ENCODE peak calls at places on chromosome X, in six cellular contexts. P, K, X, B, Q and R are unnamed samples.

GRCh38 chrX:45515262-45516215 is 314.9 kb upstream of the DIPK2B start:
- DNase-seq in X (no peak), Q (peak; percentile 47), K (peak; percentile 94), B (peak; percentile 54), P (peak; percentile 87), R (peak; percentile 95)

GRCh38 chrX:109281478-109282275 is 200.2 kb downstream of the GUCY2F start:
- DNase-seq in B (no peak), Q (no peak), K (no peak), X (no peak), P (no peak), R (no peak)

GRCh38 chrX:17359500-17359899 is 15.5 kb upstream of the NHS start:
- DNase-seq in B (no peak), X (no peak), K (no peak), P (no peak), Q (no peak), R (no peak)

GRCh38 chrX:48487362-48487785 is 11.4 kb downstream of the FTSJ1 start:
- DNase-seq in X (no peak), B (no peak), P (no peak), K (peak; percentile 99), Q (no peak), R (peak; percentile 90)

GRCh38 chrX:38117485-38117884 is 103.2 kb downstream of the SRPX start:
- DNase-seq in X (no peak), B (no peak), K (no peak), Q (no peak), P (no peak), R (no peak)

GRCh38 chrX:41167888-41168287 is 82.6 kb downstream of the USP9X start:
- DNase-seq in B (no peak), Q (no peak), K (no peak), P (no peak), X (no peak), R (no peak)

GRCh38 chrX:38820751-38821150 is 19.5 kb downstream of the MID1IP1 start:
- DNase-seq in B (no peak), K (no peak), P (no peak), Q (no peak), X (no peak), R (no peak)

GRCh38 chrX:110442631-110443030 is 84.0 kb downstream of the RTL9 start:
- DNase-seq in B (no peak), Q (peak; percentile 29), K (peak; percentile 22), P (no peak), X (no peak), R (no peak)

GRCh38 chrX:63719633-63720032 is 65.4 kb downstream of the ARHGEF9 start:
- DNase-seq in K (no peak), P (no peak), B (no peak), X (no peak), Q (no peak), R (no peak)

GRCh38 chrX:68685722-68686683 is 38.5 kb downstream of the STARD8 start:
- DNase-seq in K (peak; percentile 26), X (no peak), Q (no peak), P (peak; percentile 63), B (no peak), R (no peak)

GRCh38 chrX:43064096-43064495 is 286.1 kb upstream of the PPP1R2C start:
- DNase-seq in B (no peak), X (no peak), P (no peak), Q (no peak), K (peak; percentile 18), R (no peak)

GRCh38 chrX:95629737-95630136 is 1054.9 kb upstream of the DIAPH2 start:
- DNase-seq in X (no peak), K (no peak), P (no peak), Q (no peak), B (no peak), R (no peak)

GRCh38 chrX:31609130-31609529 is 537.3 kb upstream of the FTHL17 start:
- DNase-seq in K (peak; percentile 86), Q (no peak), P (no peak), X (no peak), B (no peak), R (peak; percentile 87)

GRCh38 chrX:2516612-2517011 is 15.8 kb upstream of the DHRSX start:
- DNase-seq in K (no peak), X (no peak), P (no peak), Q (peak; percentile 72), B (no peak), R (no peak)

GRCh38 chrX:149372861-149373260 is 132.2 kb downstream of the IDS start:
- DNase-seq in X (no peak), P (no peak), B (no peak), Q (no peak), K (no peak), R (no peak)

GRCh38 chrX:68830486-68831404 is 1.9 kb downstream of the EFNB1 start:
- DNase-seq in B (peak; percentile 55), K (no peak), P (no peak), X (no peak), Q (no peak), R (peak; percentile 25)

GRCh38 chrX:153411988-153412574 is 809 bp downstream of the ZFP92 start:
- DNase-seq in P (no peak), X (no peak), B (no peak), K (no peak), Q (no peak), R (no peak)

GRCh38 chrX:102720237-102721168 is at the start of gene GPRASP3:
- DNase-seq in Q (peak; percentile 79), B (peak; percentile 85), P (peak; percentile 78), K (peak; percentile 74), X (peak; percentile 49), R (peak; percentile 79)

GRCh38 chrX:84144281-84144680 is 43.7 kb downstream of the RPS6KA6 start:
- DNase-seq in X (no peak), P (no peak), B (no peak), Q (no peak), K (no peak), R (no peak)

GRCh38 chrX:148593987-148594386 is 93.6 kb downstream of the AFF2 start:
- DNase-seq in K (no peak), P (no peak), B (no peak), Q (no peak), X (no peak), R (no peak)

DNA sequence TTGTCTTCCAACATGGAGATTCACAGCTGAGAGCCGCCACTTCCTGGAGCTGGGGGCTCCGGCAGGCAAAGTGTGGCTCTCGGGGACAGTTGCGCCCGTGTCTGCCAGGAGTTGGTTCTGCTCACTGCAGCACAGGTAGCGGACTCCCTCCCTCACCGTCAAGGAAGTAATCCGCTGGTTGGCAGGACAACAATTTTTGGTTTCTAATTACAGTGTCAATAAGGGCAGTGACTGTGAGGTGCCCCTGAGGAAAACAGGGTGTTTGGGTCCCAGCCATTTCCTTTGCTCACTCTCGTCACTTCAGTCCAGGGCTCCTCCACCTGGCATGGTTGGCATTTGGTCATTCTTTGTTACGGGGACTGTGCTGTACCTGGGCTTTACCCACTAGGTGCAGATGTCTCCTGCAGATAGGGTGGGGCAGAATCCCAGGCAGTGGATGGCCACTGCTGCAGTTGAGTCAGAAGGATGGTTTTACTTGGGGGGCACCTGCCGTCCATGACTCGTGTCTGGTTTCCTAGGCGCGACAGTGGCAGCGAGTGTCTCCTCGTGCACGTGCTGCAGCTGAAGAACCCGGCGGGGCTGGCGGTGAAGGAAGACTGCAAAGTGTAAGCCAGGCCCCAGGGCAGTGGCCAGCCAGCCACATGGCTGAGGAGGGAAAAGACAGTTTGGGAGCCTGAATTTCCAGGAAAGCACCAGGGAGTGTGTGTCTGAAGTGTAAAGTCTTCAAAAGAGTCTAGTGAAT is 32.1 kb upstream of the CLCN4 start:
- DNase-seq in K (no peak), P (no peak), Q (no peak), X (no peak), B (no peak), R (no peak)
- H3K36me3 ChIP-seq in K (peaks cover 17% of the 10 kb centered on the region), P (no peaks in the 10 kb centered on the region), Q (peaks cover 8% of the 10 kb centered on the region), X (no peaks in the 10 kb centered on the region), B (no peaks in the 10 kb centered on the region), R (no peaks in the 10 kb centered on the region)

GRCh38 chrX:40062525-40063193 is 35.1 kb downstream of the BCOR start:
- DNase-seq in B (no peak), P (peak; percentile 31), X (no peak), K (no peak), Q (no peak), R (no peak)

GRCh38 chrX:40061005-40061404 is 36.8 kb downstream of the BCOR start:
- DNase-seq in K (no peak), Q (no peak), X (no peak), B (no peak), P (no peak), R (no peak)

GRCh38 chrX:40060356-40060845 is 37.4 kb downstream of the BCOR start:
- DNase-seq in X (no peak), K (no peak), B (no peak), Q (no peak), P (no peak), R (no peak)

GRCh38 chrX:40063555-40063954 is 34.2 kb downstream of the BCOR start:
- DNase-seq in P (no peak), K (no peak), B (no peak), Q (no peak), X (no peak), R (no peak)

DNA sequence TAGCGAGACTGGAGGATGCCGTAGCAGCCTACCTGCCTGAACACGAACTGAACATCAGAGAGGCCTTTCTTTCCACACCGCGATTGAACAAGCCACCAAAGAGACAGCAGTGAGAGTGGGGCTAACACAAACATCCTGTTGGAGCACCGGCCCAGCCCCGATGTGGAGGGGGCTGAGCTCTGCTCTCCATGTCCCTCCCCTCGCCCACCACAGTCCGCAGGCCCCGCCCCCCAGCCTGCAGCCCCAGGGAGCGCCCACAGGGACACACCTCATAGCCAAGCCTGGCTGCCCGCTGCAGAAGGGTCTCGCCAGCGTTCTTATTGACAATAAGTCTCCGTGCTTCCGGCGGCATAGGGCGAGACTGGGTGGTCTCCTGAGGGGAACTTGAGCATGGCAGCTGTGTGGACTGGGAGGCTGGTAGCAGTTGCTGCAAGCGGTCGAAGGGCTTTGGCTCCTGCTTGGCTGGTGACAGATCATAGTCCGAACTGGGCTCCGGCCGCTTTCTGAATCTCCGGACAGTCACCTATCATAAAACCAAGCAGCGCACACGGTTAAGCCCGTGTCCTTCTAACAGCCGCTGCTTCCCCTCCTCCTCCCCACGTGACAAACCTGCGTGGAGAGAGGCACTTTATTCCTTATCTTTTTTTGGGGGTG is 35.8 kb downstream of the BCOR start:
- DNase-seq in P (no peak), B (no peak), X (no peak), Q (no peak), K (no peak), R (no peak)
- H3K36me3 ChIP-seq in P (no peaks in the 10 kb centered on the region), B (no peaks in the 10 kb centered on the region), X (peaks cover 20% of the 10 kb centered on the region), Q (peaks cover 17% of the 10 kb centered on the region), K (no peaks in the 10 kb centered on the region), R (peaks cover 13% of the 10 kb centered on the region)

DNA sequence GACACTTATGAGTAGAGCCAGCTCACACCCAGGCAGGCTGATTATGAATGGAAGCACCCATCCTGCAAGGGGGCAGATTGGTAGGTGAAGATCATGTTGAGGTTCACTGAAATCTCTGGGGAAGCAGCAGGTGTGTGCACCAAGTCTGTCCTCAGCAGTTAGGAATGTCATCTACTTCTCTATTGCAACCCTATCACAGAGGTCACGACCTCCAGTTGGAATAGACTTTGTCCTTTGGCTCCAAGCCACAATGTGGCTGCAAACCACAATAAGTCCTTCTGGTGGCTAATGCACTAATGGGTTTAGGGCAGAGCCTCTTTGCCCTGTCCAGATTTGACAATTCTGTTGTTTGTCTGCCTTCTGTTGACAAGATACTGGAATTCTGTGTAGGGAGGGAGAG is 1056.7 kb downstream of the PCDH19 start:
- DNase-seq in X (no peak), Q (no peak), K (no peak), P (no peak), B (no peak), R (no peak)
- H3K36me3 ChIP-seq in X (no peaks in the 10 kb centered on the region), Q (no peaks in the 10 kb centered on the region), K (no peaks in the 10 kb centered on the region), P (no peaks in the 10 kb centered on the region), B (no peaks in the 10 kb centered on the region), R (no peaks in the 10 kb centered on the region)

GRCh38 chrX:119013146-119013545 is 38.7 kb downstream of the LONRF3 start:
- DNase-seq in Q (no peak), P (no peak), K (no peak), X (no peak), B (no peak), R (peak; percentile 1)
- H3K36me3 ChIP-seq in Q (peaks cover 13% of the 10 kb centered on the region), P (no peaks in the 10 kb centered on the region), K (no peaks in the 10 kb centered on the region), X (no peaks in the 10 kb centered on the region), B (no peaks in the 10 kb centered on the region), R (peaks cover 18% of the 10 kb centered on the region)